ENCODE peak calls at places on chromosomes 4 and X, in seven cellular contexts. One of them, this sample, is unnamed.
A peak's percentile ranks its signal among the peaks of the same experiment; 100 is the strongest.

GRCh38 chrX:111506826-111507225 is 4.6 kb upstream of the SERTM2 start:
- DNase-seq in brain pericyte: no peak
- DNase-seq in midbrain: no peak
- DNase-seq in astrocyte of the spinal cord: no peak
- DNase-seq in stimulated activated CD8-positive, alpha-beta memory T cell treated with anti-CD3 and anti-CD28 coated beads, Interleukin-4, amount 100 ng/mL, for 24 hours: no peak
- DNase-seq in SJCRH30: no peak
- DNase-seq in NCI-H774: no peak
- DNase-seq in this sample: no peak

GRCh38 chrX:113059714-113060113 is 219.1 kb upstream of the AMOT start:
- DNase-seq in stimulated activated CD8-positive, alpha-beta memory T cell treated with anti-CD3 and anti-CD28 coated beads, Interleukin-4, amount 100 ng/mL, for 24 hours: no peak
- DNase-seq in SJCRH30: peak; percentile 15
- DNase-seq in NCI-H774: no peak
- DNase-seq in brain pericyte: no peak
- DNase-seq in astrocyte of the spinal cord: no peak
- DNase-seq in midbrain: no peak
- DNase-seq in this sample: peak; percentile 26

GRCh38 chr4:1402516-1403101 is 3.6 kb downstream of the NKX1-1 start:
- DNase-seq in midbrain: no peak
- DNase-seq in SJCRH30: no peak
- DNase-seq in NCI-H774: no peak
- DNase-seq in stimulated activated CD8-positive, alpha-beta memory T cell treated with anti-CD3 and anti-CD28 coated beads, Interleukin-4, amount 100 ng/mL, for 24 hours: no peak
- DNase-seq in astrocyte of the spinal cord: no peak
- DNase-seq in brain pericyte: no peak
- DNase-seq in this sample: no peak

GRCh38 chr4:74166823-74167222 is 8.9 kb downstream of the MTHFD2L start:
- DNase-seq in stimulated activated CD8-positive, alpha-beta memory T cell treated with anti-CD3 and anti-CD28 coated beads, Interleukin-4, amount 100 ng/mL, for 24 hours: no peak
- DNase-seq in midbrain: no peak
- DNase-seq in SJCRH30: no peak
- DNase-seq in astrocyte of the spinal cord: no peak
- DNase-seq in brain pericyte: no peak
- DNase-seq in NCI-H774: no peak
- DNase-seq in this sample: no peak

GRCh38 chrX:108177321-108177990 is 85.9 kb downstream of the ATG4A start:
- DNase-seq in midbrain: peak; percentile 2
- DNase-seq in astrocyte of the spinal cord: peak; percentile 57
- DNase-seq in SJCRH30: no peak
- DNase-seq in NCI-H774: no peak
- DNase-seq in stimulated activated CD8-positive, alpha-beta memory T cell treated with anti-CD3 and anti-CD28 coated beads, Interleukin-4, amount 100 ng/mL, for 24 hours: no peak
- DNase-seq in brain pericyte: no peak
- DNase-seq in this sample: no peak

GRCh38 chr4:114600672-114601071 is 2.1 kb downstream of the UGT8 start:
- DNase-seq in astrocyte of the spinal cord: peak; percentile 12
- DNase-seq in stimulated activated CD8-positive, alpha-beta memory T cell treated with anti-CD3 and anti-CD28 coated beads, Interleukin-4, amount 100 ng/mL, for 24 hours: no peak
- DNase-seq in NCI-H774: no peak
- DNase-seq in brain pericyte: no peak
- DNase-seq in midbrain: no peak
- DNase-seq in SJCRH30: no peak
- DNase-seq in this sample: no peak

GRCh38 chrX:12956704-12957541 is 18.0 kb upstream of the TMSB4X start:
- DNase-seq in astrocyte of the spinal cord: peak; percentile 74
- DNase-seq in brain pericyte: no peak
- DNase-seq in midbrain: peak; percentile 15
- DNase-seq in SJCRH30: peak; percentile 64
- DNase-seq in stimulated activated CD8-positive, alpha-beta memory T cell treated with anti-CD3 and anti-CD28 coated beads, Interleukin-4, amount 100 ng/mL, for 24 hours: no peak
- DNase-seq in NCI-H774: no peak
- DNase-seq in this sample: peak; percentile 80

GRCh38 chr4:75834772-75835154 is 67.5 kb downstream of the PPEF2 start:
- DNase-seq in SJCRH30: no peak
- DNase-seq in NCI-H774: no peak
- DNase-seq in brain pericyte: no peak
- DNase-seq in midbrain: no peak
- DNase-seq in astrocyte of the spinal cord: no peak
- DNase-seq in stimulated activated CD8-positive, alpha-beta memory T cell treated with anti-CD3 and anti-CD28 coated beads, Interleukin-4, amount 100 ng/mL, for 24 hours: no peak
- DNase-seq in this sample: no peak

GRCh38 chrX:134949271-134949670 is 41.5 kb upstream of the SMIM10 start:
- DNase-seq in stimulated activated CD8-positive, alpha-beta memory T cell treated with anti-CD3 and anti-CD28 coated beads, Interleukin-4, amount 100 ng/mL, for 24 hours: no peak
- DNase-seq in brain pericyte: no peak
- DNase-seq in SJCRH30: no peak
- DNase-seq in midbrain: no peak
- DNase-seq in astrocyte of the spinal cord: no peak
- DNase-seq in NCI-H774: no peak
- DNase-seq in this sample: peak; percentile 40

GRCh38 chr4:6033381-6033780 is 15.2 kb upstream of the C4orf50 start:
- DNase-seq in midbrain: no peak
- DNase-seq in NCI-H774: no peak
- DNase-seq in astrocyte of the spinal cord: no peak
- DNase-seq in SJCRH30: no peak
- DNase-seq in stimulated activated CD8-positive, alpha-beta memory T cell treated with anti-CD3 and anti-CD28 coated beads, Interleukin-4, amount 100 ng/mL, for 24 hours: no peak
- DNase-seq in brain pericyte: no peak
- DNase-seq in this sample: no peak

GRCh38 chr4:128387600-128388351 is 100.2 kb upstream of the PGRMC2 start:
- DNase-seq in stimulated activated CD8-positive, alpha-beta memory T cell treated with anti-CD3 and anti-CD28 coated beads, Interleukin-4, amount 100 ng/mL, for 24 hours: no peak
- DNase-seq in NCI-H774: no peak
- DNase-seq in astrocyte of the spinal cord: peak; percentile 56
- DNase-seq in brain pericyte: no peak
- DNase-seq in SJCRH30: peak; percentile 80
- DNase-seq in midbrain: no peak
- DNase-seq in this sample: peak; percentile 20

GRCh38 chr4:122534776-122535175 is 78.3 kb upstream of the IL2 start:
- DNase-seq in brain pericyte: no peak
- DNase-seq in midbrain: no peak
- DNase-seq in astrocyte of the spinal cord: no peak
- DNase-seq in NCI-H774: no peak
- DNase-seq in stimulated activated CD8-positive, alpha-beta memory T cell treated with anti-CD3 and anti-CD28 coated beads, Interleukin-4, amount 100 ng/mL, for 24 hours: no peak
- DNase-seq in SJCRH30: no peak
- DNase-seq in this sample: no peak

GRCh38 chr4:25727711-25728493 is 72.3 kb downstream of the SLC34A2 start:
- DNase-seq in midbrain: no peak
- DNase-seq in stimulated activated CD8-positive, alpha-beta memory T cell treated with anti-CD3 and anti-CD28 coated beads, Interleukin-4, amount 100 ng/mL, for 24 hours: no peak
- DNase-seq in astrocyte of the spinal cord: no peak
- DNase-seq in NCI-H774: no peak
- DNase-seq in brain pericyte: no peak
- DNase-seq in SJCRH30: no peak
- DNase-seq in this sample: no peak

GRCh38 chr4:184764601-184765000 is 30.7 kb upstream of the CENPU start:
- DNase-seq in brain pericyte: no peak
- DNase-seq in NCI-H774: no peak
- DNase-seq in SJCRH30: no peak
- DNase-seq in midbrain: no peak
- DNase-seq in astrocyte of the spinal cord: no peak
- DNase-seq in stimulated activated CD8-positive, alpha-beta memory T cell treated with anti-CD3 and anti-CD28 coated beads, Interleukin-4, amount 100 ng/mL, for 24 hours: no peak
- DNase-seq in this sample: no peak

GRCh38 chr4:64538219-64538618 is 129.0 kb upstream of the TECRL start:
- DNase-seq in astrocyte of the spinal cord: no peak
- DNase-seq in SJCRH30: peak; percentile 22
- DNase-seq in brain pericyte: no peak
- DNase-seq in midbrain: no peak
- DNase-seq in NCI-H774: no peak
- DNase-seq in stimulated activated CD8-positive, alpha-beta memory T cell treated with anti-CD3 and anti-CD28 coated beads, Interleukin-4, amount 100 ng/mL, for 24 hours: no peak
- DNase-seq in this sample: peak; percentile 10

GRCh38 chr4:111464251-111465045 is 680.8 kb upstream of the FAM241A start:
- DNase-seq in brain pericyte: no peak
- DNase-seq in NCI-H774: no peak
- DNase-seq in midbrain: no peak
- DNase-seq in stimulated activated CD8-positive, alpha-beta memory T cell treated with anti-CD3 and anti-CD28 coated beads, Interleukin-4, amount 100 ng/mL, for 24 hours: no peak
- DNase-seq in astrocyte of the spinal cord: no peak
- DNase-seq in SJCRH30: peak; percentile 94
- DNase-seq in this sample: no peak

GRCh38 chrX:110180928-110181310 is 137.0 kb downstream of the AMMECR1 start:
- DNase-seq in astrocyte of the spinal cord: peak; percentile 67
- DNase-seq in NCI-H774: no peak
- DNase-seq in SJCRH30: no peak
- DNase-seq in stimulated activated CD8-positive, alpha-beta memory T cell treated with anti-CD3 and anti-CD28 coated beads, Interleukin-4, amount 100 ng/mL, for 24 hours: no peak
- DNase-seq in brain pericyte: no peak
- DNase-seq in midbrain: no peak
- DNase-seq in this sample: peak; percentile 43

GRCh38 chr4:156536661-156537060 is 434.9 kb downstream of the PDGFC start:
- DNase-seq in brain pericyte: no peak
- DNase-seq in astrocyte of the spinal cord: peak; percentile 40
- DNase-seq in midbrain: no peak
- DNase-seq in NCI-H774: no peak
- DNase-seq in SJCRH30: no peak
- DNase-seq in stimulated activated CD8-positive, alpha-beta memory T cell treated with anti-CD3 and anti-CD28 coated beads, Interleukin-4, amount 100 ng/mL, for 24 hours: no peak
- DNase-seq in this sample: no peak

GRCh38 chrX:119880552-119881437 is 9.2 kb downstream of the NDUFA1 start:
- DNase-seq in SJCRH30: peak; percentile 78
- DNase-seq in midbrain: no peak
- DNase-seq in brain pericyte: no peak
- DNase-seq in NCI-H774: peak; percentile 6
- DNase-seq in astrocyte of the spinal cord: peak; percentile 51
- DNase-seq in stimulated activated CD8-positive, alpha-beta memory T cell treated with anti-CD3 and anti-CD28 coated beads, Interleukin-4, amount 100 ng/mL, for 24 hours: no peak
- DNase-seq in this sample: peak; percentile 57

GRCh38 chrX:71098302-71098701 is 2.7 kb downstream of the FOXO4 start:
- DNase-seq in stimulated activated CD8-positive, alpha-beta memory T cell treated with anti-CD3 and anti-CD28 coated beads, Interleukin-4, amount 100 ng/mL, for 24 hours: peak; percentile 61
- DNase-seq in brain pericyte: no peak
- DNase-seq in midbrain: peak; percentile 32
- DNase-seq in astrocyte of the spinal cord: peak; percentile 29
- DNase-seq in NCI-H774: no peak
- DNase-seq in SJCRH30: peak; percentile 84
- DNase-seq in this sample: peak; percentile 4

GRCh38 chr4:929970-930625 is 2.0 kb downstream of the GAK start:
- DNase-seq in SJCRH30: no peak
- DNase-seq in brain pericyte: no peak
- DNase-seq in stimulated activated CD8-positive, alpha-beta memory T cell treated with anti-CD3 and anti-CD28 coated beads, Interleukin-4, amount 100 ng/mL, for 24 hours: no peak
- DNase-seq in midbrain: peak; percentile 13
- DNase-seq in astrocyte of the spinal cord: no peak
- DNase-seq in NCI-H774: no peak
- DNase-seq in this sample: no peak

GRCh38 chr4:41882622-41883347 is 52.4 kb upstream of the TMEM33 start:
- DNase-seq in SJCRH30: no peak
- DNase-seq in midbrain: peak; percentile 22
- DNase-seq in astrocyte of the spinal cord: peak; percentile 42
- DNase-seq in brain pericyte: no peak
- DNase-seq in NCI-H774: peak; percentile 46
- DNase-seq in stimulated activated CD8-positive, alpha-beta memory T cell treated with anti-CD3 and anti-CD28 coated beads, Interleukin-4, amount 100 ng/mL, for 24 hours: peak; percentile 33
- DNase-seq in this sample: no peak

GRCh38 chrX:663841-664240 is 33.2 kb downstream of the SHOX start:
- DNase-seq in stimulated activated CD8-positive, alpha-beta memory T cell treated with anti-CD3 and anti-CD28 coated beads, Interleukin-4, amount 100 ng/mL, for 24 hours: no peak
- DNase-seq in NCI-H774: no peak
- DNase-seq in SJCRH30: no peak
- DNase-seq in brain pericyte: no peak
- DNase-seq in astrocyte of the spinal cord: no peak
- DNase-seq in midbrain: no peak
- DNase-seq in this sample: no peak

GRCh38 chr4:82899339-82899738 is 1.2 kb upstream of the THAP9 start:
- DNase-seq in NCI-H774: no peak
- DNase-seq in stimulated activated CD8-positive, alpha-beta memory T cell treated with anti-CD3 and anti-CD28 coated beads, Interleukin-4, amount 100 ng/mL, for 24 hours: no peak
- DNase-seq in SJCRH30: peak; percentile 39
- DNase-seq in astrocyte of the spinal cord: peak; percentile 37
- DNase-seq in brain pericyte: no peak
- DNase-seq in midbrain: no peak
- DNase-seq in this sample: no peak

GRCh38 chr4:115851918-115852766 is 738.7 kb upstream of the NDST4 start:
- DNase-seq in brain pericyte: no peak
- DNase-seq in SJCRH30: peak; percentile 84
- DNase-seq in stimulated activated CD8-positive, alpha-beta memory T cell treated with anti-CD3 and anti-CD28 coated beads, Interleukin-4, amount 100 ng/mL, for 24 hours: no peak
- DNase-seq in midbrain: peak; percentile 11
- DNase-seq in astrocyte of the spinal cord: peak; percentile 58
- DNase-seq in NCI-H774: no peak
- DNase-seq in this sample: peak; percentile 54

GRCh38 chr4:105145059-105145912 is 1.4 kb upstream of the TET2 start:
- DNase-seq in SJCRH30: no peak
- DNase-seq in NCI-H774: no peak
- DNase-seq in astrocyte of the spinal cord: peak; percentile 20
- DNase-seq in stimulated activated CD8-positive, alpha-beta memory T cell treated with anti-CD3 and anti-CD28 coated beads, Interleukin-4, amount 100 ng/mL, for 24 hours: no peak
- DNase-seq in brain pericyte: no peak
- DNase-seq in midbrain: peak; percentile 48
- DNase-seq in this sample: peak; percentile 11

GRCh38 chr4:156194896-156195295 is 241.2 kb upstream of the CTSO start:
- DNase-seq in brain pericyte: no peak
- DNase-seq in stimulated activated CD8-positive, alpha-beta memory T cell treated with anti-CD3 and anti-CD28 coated beads, Interleukin-4, amount 100 ng/mL, for 24 hours: no peak
- DNase-seq in midbrain: no peak
- DNase-seq in astrocyte of the spinal cord: no peak
- DNase-seq in NCI-H774: no peak
- DNase-seq in SJCRH30: no peak
- DNase-seq in this sample: no peak

GRCh38 chr4:86965019-86965976 is 30.5 kb downstream of the AFF1 start:
- DNase-seq in SJCRH30: no peak
- DNase-seq in astrocyte of the spinal cord: no peak
- DNase-seq in NCI-H774: no peak
- DNase-seq in stimulated activated CD8-positive, alpha-beta memory T cell treated with anti-CD3 and anti-CD28 coated beads, Interleukin-4, amount 100 ng/mL, for 24 hours: no peak
- DNase-seq in brain pericyte: no peak
- DNase-seq in midbrain: no peak
- DNase-seq in this sample: no peak

This sample was measured in HT1080.